ENCODE peak calls at places on chromosomes 5 and 9, in eight cellular contexts. G is NCI-H1092 treated with DMSO at 0.1 percent for 48 hours; O is neural crest cell; D is stimulated activated CD8-positive, alpha-beta memory T cell treated with anti-CD3 and anti-CD28 coated beads, Interleukin-15, amount 100 ng/mL, for 4 hours; L is activated naive CD4-positive, alpha-beta T cell; R is astrocyte of the spinal cord; S is OCI-LY7; C is activated CD4-positive, alpha-beta T cell treated with anti-CD3 and anti-CD28 coated beads for 24 hours. U is an unnamed sample.

GRCh38 chr5:176542596-176543427 is 5.6 kb upstream of the RNF44 start:
- DNase-seq in G (no peak), O (peak; percentile 14), D (no peak), L (no peak), R (no peak), S (peak; percentile 82), C (no peak), U (peak; percentile 85)

GRCh38 chr9:81879501-81879916 is 48.7 kb upstream of the SPATA31D4 start:
- DNase-seq in G (no peak), O (no peak), D (no peak), L (no peak), R (no peak), S (no peak), C (no peak), U (no peak)

GRCh38 chr5:133336121-133336968 is 276.0 kb downstream of the FSTL4 start:
- DNase-seq in G (no peak), O (no peak), D (no peak), L (no peak), R (no peak), S (no peak), C (no peak), U (no peak)

GRCh38 chr5:141951341-141951781 is 6.6 kb downstream of the PCDH12 start:
- DNase-seq in G (no peak), O (no peak), D (no peak), L (no peak), R (no peak), S (peak; percentile 66), C (no peak), U (no peak)

GRCh38 chr5:151047814-151048425 is 27.5 kb downstream of the GPX3 start:
- DNase-seq in G (no peak), O (no peak), D (no peak), L (no peak), R (no peak), S (peak; percentile 37), C (no peak), U (no peak)

GRCh38 chr5:115774684-115775083 is 41.8 kb downstream of the CDO1 start:
- DNase-seq in G (no peak), O (no peak), D (no peak), L (no peak), R (no peak), S (no peak), C (no peak), U (no peak)

GRCh38 chr9:100598641-100599145 is 20.8 kb downstream of the CAVIN4 start:
- DNase-seq in G (peak; percentile 89), O (peak; percentile 82), D (peak; percentile 60), L (peak; percentile 47), R (peak; percentile 70), S (peak; percentile 74), C (peak; percentile 73), U (peak; percentile 94)

GRCh38 chr9:120625222-120625621 is 45.3 kb upstream of the CDK5RAP2 start:
- DNase-seq in G (no peak), O (no peak), D (no peak), L (no peak), R (no peak), S (no peak), C (no peak), U (no peak)

GRCh38 chr9:77883846-77884771 is 147.5 kb downstream of the GNAQ start:
- DNase-seq in G (no peak), O (no peak), D (no peak), L (no peak), R (peak; percentile 63), S (no peak), C (no peak), U (peak; percentile 78)

GRCh38 chr9:81690251-81690851 is 1.0 kb upstream of the TLE1 start:
- DNase-seq in G (no peak), O (peak; percentile 22), D (no peak), L (no peak), R (no peak), S (no peak), C (no peak), U (peak; percentile 76)

GRCh38 chr9:120856700-120857099 is 14.0 kb upstream of the PSMD5 start:
- DNase-seq in G (peak; percentile 31), O (no peak), D (no peak), L (no peak), R (no peak), S (no peak), C (no peak), U (no peak)

GRCh38 chr9:137320555-137321384 is 18.7 kb upstream of the NRARP start:
- DNase-seq in G (no peak), O (no peak), D (no peak), L (no peak), R (no peak), S (peak; percentile 93), C (no peak), U (peak; percentile 87)

GRCh38 chr5:154857091-154857533 is 1.3 kb upstream of the CNOT8 start:
- DNase-seq in G (peak; percentile 70), O (peak; percentile 9), D (no peak), L (no peak), R (no peak), S (peak; percentile 62), C (peak; percentile 39), U (peak; percentile 90)

GRCh38 chr9:69168709-69169217 is 5.3 kb upstream of the TJP2 start:
- DNase-seq in G (no peak), O (no peak), D (no peak), L (no peak), R (no peak), S (peak; percentile 14), C (peak; percentile 28), U (peak; percentile 72)

GRCh38 chr9:133449760-133450159 is 10.0 kb upstream of the CACFD1 start:
- DNase-seq in G (no peak), O (no peak), D (no peak), L (no peak), R (no peak), S (no peak), C (no peak), U (no peak)

GRCh38 chr5:125326114-125326513 is 579.7 kb upstream of the ZNF608 start:
- DNase-seq in G (peak; percentile 94), O (no peak), D (no peak), L (no peak), R (peak; percentile 72), S (no peak), C (no peak), U (no peak)

GRCh38 chr5:168073311-168073710 is 218.1 kb upstream of the WWC1 start:
- DNase-seq in G (no peak), O (no peak), D (no peak), L (no peak), R (no peak), S (no peak), C (no peak), U (no peak)

GRCh38 chr5:8376478-8376877 is 507.5 kb downstream of the MTRR start:
- DNase-seq in G (no peak), O (no peak), D (no peak), L (no peak), R (no peak), S (no peak), C (no peak), U (no peak)

GRCh38 chr5:145937432-145938250 is 1.3 kb downstream of the SH3RF2 start:
- DNase-seq in G (no peak), O (no peak), D (no peak), L (no peak), R (peak; percentile 62), S (no peak), C (no peak), U (peak; percentile 71)

GRCh38 chr5:132771559-132771998 is 5.5 kb downstream of the SEPTIN8 start:
- DNase-seq in G (no peak), O (no peak), D (no peak), L (no peak), R (peak; percentile 50), S (no peak), C (no peak), U (peak; percentile 93)

GRCh38 chr5:134638760-134639201 is 6.2 kb upstream of the SAR1B start:
- DNase-seq in G (no peak), O (no peak), D (no peak), L (no peak), R (no peak), S (no peak), C (no peak), U (no peak)

GRCh38 chr9:92658176-92658575 is 11.8 kb downstream of the IPPK start:
- DNase-seq in G (no peak), O (no peak), D (no peak), L (no peak), R (no peak), S (no peak), C (no peak), U (no peak)

GRCh38 chr9:94029932-94030317 is 54.3 kb upstream of the PTPDC1 start:
- DNase-seq in G (no peak), O (no peak), D (no peak), L (no peak), R (no peak), S (no peak), C (no peak), U (no peak)

U was measured in osteoblast.